ENCODE peak calls at places on chromosome 21, in eight cellular contexts. K is A549; N is suprapubic skin; V is H9; C is foreskin fibroblast; S is naive B cell; L is stimulated activated CD8-positive, alpha-beta memory T cell treated with anti-CD3 and anti-CD28 coated beads, Interleukin-15, amount 100 ng/mL, for 1 hour; P is heart left ventricle. U is an unnamed sample.
A peak's percentile ranks its signal among the peaks of the same experiment; 100 is the strongest.

GRCh38 chr21:46552274-46552673 is 52.6 kb downstream of the S100B start:
- DNase-seq in V (no peak), P (no peak), S (no peak), N (no peak), L (no peak), K (no peak), C (no peak), U (no peak)

GRCh38 chr21:38349111-38349746 is 92.4 kb downstream of the KCNJ15 start:
- DNase-seq in P (no peak), S (no peak), K (no peak), V (no peak), N (no peak), L (no peak), C (no peak), U (no peak)

GRCh38 chr21:35206141-35207125 is 157.3 kb upstream of the RUNX1 start:
- DNase-seq in C (no peak), L (no peak), N (no peak), P (peak; percentile 45), K (no peak), S (peak; percentile 30), V (peak; percentile 55), U (peak; percentile 38)

GRCh38 chr21:20999567-21000169 is 1.5 kb downstream of the NCAM2 start:
- DNase-seq in C (peak; percentile 23), P (no peak), L (no peak), N (no peak), V (peak; percentile 32), K (peak; percentile 11), S (peak; percentile 19), U (peak; percentile 48)

GRCh38 chr21:28375708-28376385 is 616.8 kb downstream of the LTN1 start:
- DNase-seq in P (no peak), N (no peak), C (peak; percentile 73), L (no peak), V (no peak), K (no peak), S (no peak), U (no peak)

GRCh38 chr21:38843379-38843778 is 37.6 kb downstream of the ETS2 start:
- DNase-seq in K (no peak), S (no peak), N (no peak), P (no peak), C (no peak), V (no peak), L (no peak), U (no peak)

GRCh38 chr21:46098303-46099141 is 610 bp downstream of the COL6A2 start:
- DNase-seq in S (no peak), C (no peak), K (no peak), L (no peak), N (peak; percentile 73), V (peak; percentile 49), P (no peak), U (peak; percentile 87)

GRCh38 chr21:46005081-46005480 is 23.5 kb downstream of the COL6A1 start:
- DNase-seq in S (no peak), L (no peak), P (peak; percentile 32), V (peak; percentile 27), K (no peak), N (no peak), C (no peak), U (no peak)

GRCh38 chr21:45335761-45336534 is 48.3 kb upstream of the POFUT2 start:
- DNase-seq in K (no peak), C (no peak), S (no peak), V (peak; percentile 23), L (no peak), N (peak; percentile 52), P (no peak), U (peak; percentile 60)

GRCh38 chr21:44456915-44457736 is 1.8 kb downstream of the LRRC3 start:
- DNase-seq in P (peak; percentile 19), V (no peak), S (no peak), C (no peak), K (no peak), N (peak; percentile 59), L (no peak), U (peak; percentile 48)

GRCh38 chr21:35048706-35049617 is at the start of gene RUNX1:
- DNase-seq in V (no peak), K (no peak), N (no peak), P (peak; percentile 33), C (peak; percentile 43), S (peak; percentile 88), L (no peak), U (no peak)

GRCh38 chr21:37564924-37565529 is 198.5 kb downstream of the DYRK1A start:
- DNase-seq in C (no peak), P (no peak), K (peak; percentile 58), N (no peak), L (no peak), V (no peak), S (no peak), U (no peak)

GRCh38 chr21:26641062-26641461 is 68.0 kb upstream of the CYYR1 start:
- DNase-seq in L (no peak), S (no peak), V (no peak), C (no peak), N (no peak), K (no peak), P (no peak), U (no peak)

GRCh38 chr21:38631171-38631570 is 132.9 kb upstream of the ERG start:
- DNase-seq in P (no peak), K (no peak), V (no peak), C (no peak), L (no peak), N (no peak), S (no peak), U (no peak)

GRCh38 chr21:46436586-46436985 is 22.1 kb upstream of the DIP2A start:
- DNase-seq in S (no peak), L (no peak), N (no peak), P (no peak), K (no peak), V (no peak), C (no peak), U (peak; percentile 43)

GRCh38 chr21:42820513-42821465 is 58.5 kb downstream of the WDR4 start:
- DNase-seq in N (no peak), L (no peak), V (no peak), C (no peak), K (no peak), S (no peak), P (no peak), U (no peak)

GRCh38 chr21:44853601-44854390 is 19.7 kb downstream of the PTTG1IP start:
- DNase-seq in P (peak; percentile 69), K (no peak), V (no peak), N (peak; percentile 54), S (no peak), C (no peak), L (no peak), U (peak; percentile 47)

GRCh38 chr21:44005593-44005992 is 6.5 kb upstream of the TRAPPC10 start:
- DNase-seq in L (no peak), S (no peak), C (no peak), V (no peak), P (no peak), N (no peak), K (no peak), U (no peak)

GRCh38 chr21:44758141-44758561 is 43.5 kb downstream of the UBE2G2 start:
- DNase-seq in P (no peak), V (peak; percentile 17), C (no peak), L (no peak), K (no peak), N (peak; percentile 36), S (no peak), U (peak; percentile 43)

GRCh38 chr21:27813750-27814149 is 846.9 kb upstream of the ADAMTS5 start:
- DNase-seq in K (no peak), N (no peak), P (no peak), S (no peak), V (no peak), L (no peak), C (no peak), U (no peak)

GRCh38 chr21:42063206-42063577 is 7.9 kb upstream of the UMODL1 start:
- DNase-seq in S (peak; percentile 64), K (no peak), P (no peak), N (no peak), V (no peak), C (no peak), L (no peak), U (no peak)

GRCh38 chr21:32990666-32991065 is 35.1 kb upstream of the OLIG2 start:
- DNase-seq in C (no peak), K (no peak), P (no peak), V (no peak), S (no peak), N (no peak), L (no peak), U (no peak)

GRCh38 chr21:38831526-38832467 is 26.1 kb downstream of the ETS2 start:
- DNase-seq in P (peak; percentile 70), N (peak; percentile 95), K (peak; percentile 76), V (no peak), L (no peak), S (peak; percentile 65), C (peak; percentile 98), U (no peak)

GRCh38 chr21:45279446-45280177 is 8.1 kb downstream of the POFUT2 start:
- DNase-seq in P (no peak), N (peak; percentile 49), L (no peak), C (no peak), V (peak; percentile 17), S (no peak), K (no peak), U (no peak)

GRCh38 chr21:29178936-29179335 is 48.5 kb downstream of the MAP3K7CL start:
- DNase-seq in C (no peak), K (no peak), N (no peak), P (no peak), S (no peak), L (no peak), V (no peak), U (no peak)

GRCh38 chr21:32484706-32485380 is 72.3 kb downstream of the EVA1C start:
- DNase-seq in S (no peak), N (no peak), P (peak; percentile 40), V (no peak), L (no peak), C (no peak), K (no peak), U (no peak)

GRCh38 chr21:44496196-44496899 is 41.0 kb downstream of the LRRC3 start:
- DNase-seq in V (no peak), N (no peak), P (no peak), K (no peak), S (no peak), L (no peak), C (no peak), U (peak; percentile 67)

GRCh38 chr21:17270234-17270633 is 242.6 kb upstream of the CXADR start:
- DNase-seq in N (no peak), K (peak; percentile 18), P (peak; percentile 28), L (no peak), C (peak; percentile 15), S (no peak), V (no peak), U (peak; percentile 17)

GRCh38 chr21:42925114-42925907 is at the start of gene ERVH48-1:
- DNase-seq in L (no peak), K (no peak), P (no peak), C (no peak), S (no peak), N (no peak), V (peak; percentile 83), U (peak; percentile 43)

GRCh38 chr21:32599146-32599925 is 12.8 kb downstream of the CFAP298 start:
- DNase-seq in L (no peak), C (no peak), S (no peak), V (no peak), N (no peak), P (no peak), K (no peak), U (no peak)

GRCh38 chr21:42174173-42174572 is 44.8 kb upstream of the ABCG1 start:
- DNase-seq in S (no peak), V (no peak), P (no peak), K (peak; percentile 16), N (no peak), L (no peak), C (no peak), U (no peak)

GRCh38 chr21:41506526-41507520 is 1.1 kb downstream of the TMPRSS2 start:
- DNase-seq in P (no peak), N (no peak), S (no peak), L (no peak), V (peak; percentile 59), C (no peak), K (peak; percentile 3), U (peak; percentile 83)

GRCh38 chr21:31395268-31395667 is 51.2 kb upstream of the TIAM1 start:
- DNase-seq in C (no peak), V (no peak), K (no peak), N (no peak), P (no peak), S (no peak), L (no peak), U (no peak)

GRCh38 chr21:34885636-34886553 is 163.2 kb downstream of the RUNX1 start:
- DNase-seq in N (no peak), L (no peak), P (no peak), S (no peak), V (peak; percentile 44), C (no peak), K (no peak), U (peak; percentile 57)

U was measured in H7.